ENCODE peak calls at places on chromosomes 13 and 19, in seven cellular contexts. Z is left ventricle myocardium inferior, P is GM12865, H is colonic mucosa, S is H1, Q is A549, T is endothelial cell of umbilical vein. R is an unnamed sample.

GRCh38 chr19:33440241-33440640 is 66.7 kb downstream of the CEBPG start:
- DNase-seq in S (no peak), Z (peak; percentile 1), T (no peak), P (no peak), H (no peak), Q (no peak), R (no peak)

GRCh38 chr13:101382086-101382485 is 34.2 kb downstream of the NALCN start:
- DNase-seq in Q (no peak), Z (no peak), P (no peak), T (peak; percentile 24), S (no peak), H (no peak), R (no peak)

GRCh38 chr19:7953060-7953459 is 9.6 kb upstream of the TIMM44 start:
- DNase-seq in P (no peak), S (no peak), Z (no peak), T (peak; percentile 27), H (no peak), Q (no peak), R (peak; percentile 66)

GRCh38 chr13:31733066-31733465 is 6.3 kb upstream of the RXFP2 start:
- DNase-seq in Z (no peak), S (no peak), T (peak; percentile 47), Q (no peak), H (no peak), P (no peak), R (peak; percentile 11)

GRCh38 chr13:100674363-100674847 is at the start of gene TMTC4:
- DNase-seq in P (no peak), T (no peak), Z (no peak), S (no peak), H (no peak), Q (peak; percentile 10), R (no peak)

GRCh38 chr13:43157796-43158195 is 134.4 kb downstream of the DNAJC15 start:
- DNase-seq in Z (no peak), T (no peak), H (no peak), S (no peak), Q (no peak), P (no peak), R (no peak)

GRCh38 chr13:105817011-105817410 is 718.5 kb downstream of the EFNB2 start:
- DNase-seq in T (no peak), H (no peak), Z (no peak), Q (no peak), S (peak; percentile 48), P (no peak), R (no peak)

GRCh38 chr19:32367948-32368536 is 22.6 kb downstream of the ZNF507 start:
- DNase-seq in S (no peak), Q (no peak), Z (no peak), H (no peak), P (no peak), T (no peak), R (no peak)

GRCh38 chr13:60435762-60436374 is 38.8 kb downstream of the TDRD3 start:
- DNase-seq in P (no peak), T (no peak), Q (no peak), Z (no peak), S (no peak), H (no peak), R (no peak)

DNA sequence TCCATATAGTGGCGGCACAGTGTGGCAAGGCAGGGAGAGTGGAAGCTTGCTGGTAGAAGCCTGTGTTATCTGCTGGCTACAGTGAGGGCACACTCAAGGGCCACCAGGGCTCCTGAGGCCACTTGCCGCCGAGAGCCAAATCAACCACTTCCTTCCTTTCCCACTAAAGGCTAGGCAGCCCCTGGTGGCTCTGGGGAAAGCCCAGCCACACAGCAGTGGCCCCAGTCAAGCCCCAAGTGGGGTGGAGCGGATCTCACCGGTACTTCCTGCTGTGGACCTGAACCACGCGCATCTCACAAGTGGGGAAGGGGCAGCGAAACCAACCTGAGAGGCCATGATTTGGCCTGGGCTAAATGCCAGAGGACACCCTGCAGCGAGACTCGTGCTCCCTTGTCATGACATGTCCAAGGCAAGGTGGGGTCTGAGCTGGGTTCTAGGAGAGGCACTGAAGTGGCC is 21.9 kb upstream of the SLC35E1 start:
- DNase-seq in Q (no peak), T (no peak), H (no peak), S (no peak), Z (no peak), P (peak; percentile 82), R (no peak)
- TF ChIP-seq CTCF in Q (no peak), T (no peak), H (no peak), S (no peak), Z (no peak), P (no peak), R (no peak)

GRCh38 chr19:10517760-10518443 is 655 bp upstream of the S1PR5 start:
- DNase-seq in H (no peak), P (no peak), Q (peak; percentile 45), Z (no peak), S (peak; percentile 87), T (no peak), R (peak; percentile 21)

GRCh38 chr19:10516671-10517286 is 468 bp downstream of the S1PR5 start:
- DNase-seq in Q (no peak), P (no peak), H (no peak), T (no peak), S (no peak), Z (no peak), R (peak; percentile 19)

GRCh38 chr19:10519421-10519820 is 2.2 kb upstream of the S1PR5 start:
- DNase-seq in T (no peak), H (no peak), Q (no peak), Z (no peak), P (no peak), S (no peak), R (no peak)

GRCh38 chr19:10517361-10517759 is at the start of gene S1PR5:
- DNase-seq in Z (no peak), Q (peak; percentile 35), S (no peak), P (no peak), T (no peak), H (no peak), R (no peak)

DNA sequence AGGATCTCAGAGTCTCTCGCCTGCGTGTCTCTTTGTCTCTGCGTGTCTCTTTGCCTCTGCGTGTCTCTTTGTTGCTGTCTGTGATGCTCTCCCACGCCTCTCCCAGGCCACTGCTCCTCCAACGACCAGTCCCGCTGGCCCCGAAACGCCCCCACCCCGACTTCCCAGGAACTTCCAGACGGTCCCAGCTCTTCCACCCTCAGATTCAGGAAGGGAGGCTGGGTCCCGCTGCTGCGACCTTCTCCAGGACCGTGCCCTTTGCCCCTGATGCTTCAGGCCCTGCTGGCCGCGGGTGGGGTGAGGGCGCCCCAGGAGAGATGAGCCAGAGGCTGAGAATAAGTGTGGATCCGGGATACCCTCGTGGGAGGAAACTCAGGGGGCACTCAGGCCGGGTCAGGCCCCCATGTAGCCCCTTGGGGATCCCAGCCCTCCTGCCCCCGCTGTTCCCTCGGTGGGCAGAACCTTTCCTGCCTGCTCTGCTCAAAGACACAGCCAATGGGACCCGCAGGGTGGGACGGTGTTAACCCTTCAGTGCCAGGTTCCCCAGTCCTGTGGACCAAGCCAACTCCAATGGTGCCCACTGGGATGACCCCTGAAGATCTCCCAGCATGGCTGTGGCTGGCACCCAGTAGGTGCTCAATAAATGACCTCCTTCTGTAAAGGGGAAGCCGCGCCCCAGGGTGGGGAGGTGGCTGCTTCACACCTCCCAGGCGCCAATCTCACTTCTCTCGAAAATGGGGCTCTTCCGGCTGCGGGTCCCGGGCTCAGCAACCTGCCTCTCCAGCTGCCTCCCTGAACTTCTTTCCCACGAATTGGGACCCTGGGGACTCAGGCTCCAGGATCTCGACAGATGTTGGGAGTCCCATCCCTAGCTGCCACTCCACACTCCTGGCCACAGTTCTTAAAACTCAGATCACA is 1.5 kb upstream of the S1PR5 start:
- DNase-seq in P (no peak), Q (no peak), Z (no peak), H (no peak), S (peak; percentile 59), T (no peak), R (no peak)
- H3K4me3 ChIP-seq in P (no peak overlapping the region), Q (no peak overlapping the region), Z (peak overlapping the region; percentile 62), H (no peak overlapping the region), S (peak overlapping the region; percentile 79), T (no peak overlapping the region), R (no peak overlapping the region)

GRCh38 chr13:27182844-27183497 is 11.4 kb upstream of the USP12 start:
- DNase-seq in T (peak; percentile 89), H (peak; percentile 19), S (no peak), Z (peak; percentile 58), Q (peak; percentile 84), P (no peak), R (peak; percentile 83)

GRCh38 chr13:27174766-27175455 is 3.3 kb upstream of the USP12 start:
- DNase-seq in Z (no peak), H (no peak), S (no peak), T (no peak), P (peak; percentile 48), Q (no peak), R (peak; percentile 15)

GRCh38 chr13:27176772-27177171 is 5.2 kb upstream of the USP12 start:
- DNase-seq in T (no peak), S (no peak), H (no peak), P (peak; percentile 65), Z (no peak), Q (no peak), R (no peak)

GRCh38 chr13:27182054-27182453 is 10.4 kb upstream of the USP12 start:
- DNase-seq in P (no peak), T (no peak), S (no peak), H (no peak), Q (no peak), Z (no peak), R (no peak)

DNA sequence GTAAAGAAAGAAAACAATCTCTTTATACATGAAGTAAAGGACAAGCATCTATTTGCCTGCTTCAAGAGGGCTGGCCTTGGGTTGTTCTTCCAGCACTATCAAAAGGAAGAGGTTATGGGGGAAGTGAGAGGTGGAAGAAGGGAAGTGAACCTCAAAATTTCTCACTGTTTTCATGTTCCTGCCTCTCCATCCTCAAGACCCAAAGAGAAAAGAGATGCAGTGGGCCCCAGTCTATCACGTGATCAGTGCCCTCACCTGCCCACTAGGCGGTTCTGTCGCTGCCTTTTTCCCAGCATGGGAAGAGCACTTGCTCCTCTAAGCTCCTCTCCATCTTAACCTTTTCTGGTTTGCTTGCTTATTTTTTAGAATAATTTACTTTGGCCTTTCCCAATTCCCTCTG is 6.2 kb upstream of the USP12 start:
- DNase-seq in Z (no peak), Q (no peak), P (no peak), H (peak; percentile 25), S (peak; percentile 56), T (no peak), R (no peak)
- TF ChIP-seq CTCF in Z (no peak), Q (no peak), P (no peak), H (no peak), S (peak; percentile 61), T (no peak), R (no peak)

DNA sequence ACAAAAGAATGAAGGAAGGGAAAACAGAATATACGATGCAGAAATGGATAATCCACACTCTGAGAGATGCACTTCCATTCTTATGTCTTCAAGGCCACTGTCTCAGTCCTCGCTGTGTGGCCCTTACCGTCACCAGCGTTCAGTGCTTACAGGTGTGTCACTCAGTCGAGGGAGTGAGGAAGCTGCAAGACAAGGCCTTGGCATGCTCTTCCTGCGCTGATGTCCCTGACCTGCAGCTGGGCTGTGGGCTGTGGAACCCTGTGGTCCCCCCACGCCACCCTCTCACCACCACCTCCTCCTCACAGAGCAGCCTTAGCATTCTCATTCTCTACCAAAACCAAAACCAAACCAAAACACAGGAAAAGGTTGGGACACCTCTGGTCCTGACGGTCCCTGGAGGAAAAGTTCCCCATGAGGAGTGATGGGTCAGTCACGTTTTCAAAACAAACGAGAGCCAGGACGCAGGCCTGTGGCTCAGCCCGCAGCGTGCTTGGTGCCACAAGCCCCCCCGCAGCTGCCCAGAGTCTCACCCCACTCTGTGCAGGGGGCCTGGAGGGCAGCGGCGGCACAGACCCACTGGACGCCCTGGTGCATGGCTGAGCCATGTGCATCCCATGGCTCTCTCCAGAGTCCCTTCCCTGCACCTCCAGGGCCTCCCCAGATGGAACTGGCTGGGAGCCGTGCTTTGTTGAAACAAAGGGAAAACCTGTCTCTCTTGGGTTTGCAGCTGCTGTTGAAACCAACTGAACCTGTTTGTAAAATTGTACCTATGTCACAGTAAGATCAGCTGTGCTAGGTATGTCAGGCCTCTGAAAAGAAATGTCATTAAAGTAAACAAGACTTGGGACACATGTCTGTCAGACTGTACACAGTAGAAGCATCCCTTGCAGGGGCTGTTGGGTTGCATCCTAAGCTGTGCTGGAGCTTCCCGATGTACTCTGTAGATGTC is 48.3 kb upstream of the GPR183 start:
- DNase-seq in T (no peak), Z (no peak), P (peak; percentile 39), S (peak; percentile 37), Q (no peak), H (no peak), R (no peak)
- H3K4me3 ChIP-seq in T (no peak overlapping the region), Z (peak overlapping the region; percentile 51), P (peak overlapping the region; percentile 36), S (no peak overlapping the region), Q (no peak overlapping the region), H (no peak overlapping the region), R (peak overlapping the region; percentile 7)

R was measured in cardiac fibroblast.